ENCODE peak calls at places on chromosomes 13 and 19, in four cellular contexts. X is GM12878, F is Peyer's patch, D is AG10803. U is an unnamed sample.
A peak's percentile ranks its signal among the peaks of the same experiment; 100 is the strongest.

GRCh38 chr13:41361501-41361900 is 50.4 kb downstream of the NAA16 start:
- DNase-seq in X (no peak), D (no peak), F (no peak), U (no peak)

GRCh38 chr13:98273824-98274786 is 97.0 kb upstream of the RNF113B start:
- DNase-seq in D (no peak), F (no peak), X (no peak), U (no peak)

GRCh38 chr19:16470911-16471811 is 609 bp downstream of the EPS15L1 start:
- DNase-seq in X (no peak), D (peak; percentile 53), F (peak; percentile 56), U (no peak)

GRCh38 chr13:46492946-46493345 is 60.0 kb upstream of the LRCH1 start:
- DNase-seq in X (no peak), F (no peak), D (peak; percentile 59), U (peak; percentile 7)

GRCh38 chr13:74675185-74675584 is 541.0 kb upstream of the KLF12 start:
- DNase-seq in F (no peak), D (peak; percentile 47), X (no peak), U (no peak)

GRCh38 chr13:40540707-40541044 is 125.8 kb downstream of the FOXO1 start:
- DNase-seq in F (no peak), D (no peak), X (no peak), U (no peak)

GRCh38 chr13:21965095-21965494 is 294.2 kb downstream of the FGF9 start:
- DNase-seq in F (no peak), X (no peak), D (no peak), U (no peak)

GRCh38 chr13:37753776-37754175 is 115.8 kb downstream of the TRPC4 start:
- DNase-seq in D (no peak), F (no peak), X (no peak), U (no peak)

GRCh38 chr13:80599765-80600164 is 258.8 kb upstream of the SPRY2 start:
- DNase-seq in F (no peak), X (no peak), D (no peak), U (no peak)

GRCh38 chr19:49145485-49146407 is 9.4 kb downstream of the HRC start:
- DNase-seq in F (peak; percentile 88), D (peak; percentile 72), X (peak; percentile 13), U (peak; percentile 15)
- H3K4me3 ChIP-seq in F (no peak overlapping the region), D (peak overlapping the region; percentile 39), X (no peak overlapping the region), U (no peak overlapping the region)

GRCh38 chr19:58561373-58562125 is 3.1 kb upstream of the UBE2M start:
- DNase-seq in F (no peak), X (no peak), D (no peak), U (no peak)

GRCh38 chr19:58563823-58564222 is 5.4 kb upstream of the UBE2M start:
- DNase-seq in D (no peak), X (no peak), F (no peak), U (no peak)

GRCh38 chr19:58563034-58563573 is 4.7 kb upstream of the UBE2M start:
- DNase-seq in D (no peak), X (no peak), F (no peak), U (no peak)

GRCh38 chr19:58560921-58561320 is 2.5 kb upstream of the UBE2M start:
- DNase-seq in X (no peak), D (no peak), F (no peak), U (no peak)

GRCh38 chr19:58562126-58563033 is 4.0 kb upstream of the UBE2M start:
- DNase-seq in D (peak; percentile 41), F (peak; percentile 65), X (no peak), U (no peak)
- TF ChIP-seq CTCF in D (no peak), F (no peak), X (no peak), U (no peak)

GRCh38 chr19:46626441-46626840 is 1.6 kb upstream of the PTGIR start:
- DNase-seq in F (no peak), X (no peak), D (no peak), U (no peak)

GRCh38 chr19:46625731-46626130 is 842 bp upstream of the PTGIR start:
- DNase-seq in F (no peak), D (no peak), X (no peak), U (no peak)

GRCh38 chr19:46622118-46622446 is 2.8 kb downstream of the PTGIR start:
- DNase-seq in F (no peak), D (no peak), X (no peak), U (no peak)

GRCh38 chr19:46624958-46625661 is at the start of gene PTGIR:
- DNase-seq in F (no peak), D (peak; percentile 88), X (no peak), U (no peak)

DNA sequence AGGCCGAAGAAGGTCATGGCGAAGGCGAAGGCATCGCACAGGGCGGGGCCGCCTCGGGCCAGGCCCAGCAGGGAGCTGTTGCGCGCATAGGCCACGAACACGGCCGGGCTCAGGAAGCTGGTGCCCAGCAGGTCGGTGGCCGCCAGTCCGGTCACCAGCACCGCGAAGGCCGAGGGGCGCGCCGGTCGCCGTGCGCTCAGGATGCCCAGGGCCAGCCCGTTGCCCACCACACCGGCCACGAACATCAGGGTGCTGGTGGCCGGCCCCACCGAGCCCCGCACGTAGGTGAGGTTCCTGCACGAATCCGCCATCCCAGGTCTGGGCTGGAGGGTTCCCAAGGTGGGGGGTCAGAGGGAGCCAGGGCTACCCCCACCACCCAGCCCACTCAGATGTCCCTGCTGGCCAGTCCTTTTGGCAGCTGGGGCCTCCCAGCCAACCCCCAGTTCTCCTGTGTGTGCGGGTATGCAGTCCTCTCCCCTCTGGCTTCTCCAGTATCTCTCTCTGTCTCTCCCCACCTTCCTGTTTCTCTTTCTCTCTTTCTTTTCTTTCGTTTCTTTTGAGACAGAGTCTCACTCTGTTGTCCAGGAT is 880 bp downstream of the PTGIR start:
- DNase-seq in X (no peak), D (no peak), F (no peak), U (no peak)
- H3K4me3 ChIP-seq in X (peak overlapping the region; percentile 71), D (peak overlapping the region; percentile 71), F (no peak overlapping the region), U (peak overlapping the region; percentile 49)

GRCh38 chr19:31963741-31964140 is 381.7 kb upstream of the ZNF507 start:
- DNase-seq in D (no peak), F (no peak), X (no peak), U (no peak)
- TF ChIP-seq CTCF in D (no peak), F (no peak), X (no peak), U (no peak)

GRCh38 chr13:51629711-51630575 is 45.7 kb downstream of the WDFY2 start:
- DNase-seq in X (no peak), D (peak; percentile 43), F (no peak), U (no peak)

GRCh38 chr13:51635137-51635878 is 51.0 kb downstream of the WDFY2 start:
- DNase-seq in X (no peak), D (no peak), F (no peak), U (no peak)

GRCh38 chr13:51628059-51628852 is 44.0 kb downstream of the WDFY2 start:
- DNase-seq in D (peak; percentile 43), F (no peak), X (no peak), U (no peak)

GRCh38 chr13:51636349-51636890 is 52.2 kb downstream of the WDFY2 start:
- DNase-seq in X (no peak), F (no peak), D (no peak), U (no peak)

DNA sequence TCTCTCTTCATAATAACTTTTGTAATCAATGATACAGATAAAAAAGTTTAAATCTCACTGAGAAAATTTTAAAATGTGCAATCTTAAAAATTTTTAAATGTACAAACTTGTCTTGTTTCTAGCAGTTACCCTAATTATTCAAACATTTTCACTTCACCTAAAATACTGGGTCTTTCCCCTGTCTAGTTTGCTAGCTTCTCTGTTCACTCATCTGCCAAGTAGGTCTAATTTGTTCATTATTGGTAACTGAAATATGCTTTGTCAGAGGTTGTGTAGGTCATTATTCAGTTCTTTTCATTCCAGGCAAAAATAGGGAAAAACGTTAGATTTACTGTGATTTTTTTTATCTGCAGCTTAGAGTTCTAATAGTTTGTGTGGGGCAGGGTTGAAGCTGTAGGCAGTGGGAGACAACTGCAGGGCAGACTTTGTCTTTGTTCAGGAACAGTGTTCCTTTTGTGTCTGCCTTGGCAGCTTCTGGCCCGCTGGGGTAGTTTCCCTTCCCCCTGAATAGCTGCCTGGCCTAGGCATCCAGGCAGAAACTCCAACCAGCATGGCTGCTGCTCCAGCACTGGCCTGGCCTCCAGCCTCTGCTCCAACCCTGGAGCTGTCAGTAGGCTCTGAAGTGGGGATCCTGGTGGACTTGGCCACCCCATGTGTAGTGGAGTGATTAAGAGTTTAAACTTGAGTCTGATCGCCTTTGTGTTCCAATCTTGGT is 48.5 kb downstream of the WDFY2 start:
- DNase-seq in D (no peak), X (no peak), F (no peak), U (no peak)
- H3K4me3 ChIP-seq in D (no peak overlapping the region), X (peak overlapping the region; percentile 35), F (no peak overlapping the region), U (no peak overlapping the region)

DNA sequence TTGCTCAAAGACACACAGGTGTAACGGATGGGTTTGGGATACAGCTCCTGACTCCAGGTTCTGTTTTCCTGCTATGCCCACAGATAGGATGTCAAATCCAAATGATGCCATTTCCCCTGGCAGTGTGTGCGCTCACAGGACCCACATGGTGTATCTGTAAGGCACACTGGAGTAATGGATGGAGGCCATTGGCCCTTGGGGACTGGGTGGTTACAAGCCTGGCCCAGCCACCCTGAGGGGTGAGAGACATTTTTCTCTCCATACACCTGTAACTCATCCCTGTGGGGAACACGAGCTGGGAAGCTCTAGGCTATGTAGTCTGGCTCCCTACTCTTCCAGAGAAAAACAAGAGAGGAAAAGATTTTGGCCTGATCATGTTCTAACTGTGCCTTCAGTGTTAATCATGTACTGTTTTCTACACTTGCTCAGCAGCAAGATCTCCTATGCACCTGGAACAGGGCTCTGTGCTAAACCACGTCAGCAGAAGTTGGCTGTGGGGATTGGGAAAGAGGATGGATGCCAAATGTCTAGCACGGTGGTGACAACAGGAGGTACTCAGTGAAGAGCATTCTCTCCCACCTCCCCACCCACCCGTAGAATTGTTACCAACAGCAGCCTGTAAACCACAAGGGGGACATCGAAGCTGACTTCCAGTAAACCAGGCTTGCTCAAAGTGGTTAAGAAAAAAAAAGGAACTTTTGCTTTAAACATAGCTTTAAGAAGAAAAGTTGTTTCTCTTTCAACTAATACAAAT is 237.0 kb downstream of the LACC1 start:
- DNase-seq in X (no peak), D (peak; percentile 3), F (no peak), U (no peak)
- TF ChIP-seq CTCF in X (no peak), D (peak; percentile 12), F (no peak), U (no peak)

GRCh38 chr19:46017095-46017429 is 5.8 kb downstream of the PGLYRP1 start:
- DNase-seq in D (no peak), X (no peak), F (no peak), U (no peak)
- H3K4me3 ChIP-seq in D (no peak overlapping the region), X (no peak overlapping the region), F (no peak overlapping the region), U (no peak overlapping the region)

DNA sequence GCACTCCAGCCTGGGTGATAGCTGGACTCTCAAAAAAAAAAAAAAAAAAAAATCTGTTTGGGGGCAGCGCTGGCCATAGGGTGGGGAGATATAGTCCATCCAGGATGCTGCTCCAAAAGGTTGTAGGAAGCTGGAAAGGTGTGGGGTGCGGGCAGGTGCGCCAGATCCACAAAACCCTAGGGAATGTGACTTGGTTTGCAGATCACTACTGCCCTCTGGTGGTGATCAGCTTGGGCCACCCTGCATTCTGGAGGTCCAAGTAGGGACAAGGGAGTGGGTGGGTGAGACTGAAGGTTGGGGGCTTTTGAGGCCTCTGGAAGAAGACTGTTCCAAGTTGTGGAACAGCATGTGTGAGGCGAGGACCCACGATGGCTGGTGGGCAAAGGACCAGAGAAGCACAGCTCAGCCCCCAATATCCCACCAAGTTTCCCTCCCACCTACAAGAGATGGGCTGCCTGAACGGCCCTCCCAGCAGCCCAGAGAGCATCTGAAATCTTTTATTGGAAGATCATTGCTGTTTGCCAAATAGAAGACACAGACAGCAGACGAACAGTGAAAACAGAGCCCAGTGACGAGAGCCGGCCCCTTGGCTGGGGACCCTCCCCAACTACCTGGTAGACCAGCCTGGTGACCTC is 10.4 kb upstream of the TYK2 start:
- DNase-seq in F (peak; percentile 64), D (peak; percentile 63), X (no peak), U (no peak)
- TF ChIP-seq CTCF in F (peak; percentile 70), D (peak; percentile 93), X (peak; percentile 89), U (peak; percentile 90)

GRCh38 chr19:27993619-27994018 is 1219.3 kb downstream of the UQCRFS1 start:
- DNase-seq in F (no peak), X (no peak), D (no peak), U (no peak)
- H3K4me3 ChIP-seq in F (no peak overlapping the region), X (no peak overlapping the region), D (no peak overlapping the region), U (no peak overlapping the region)